ENCODE peak calls at places on chromosomes 11 and 22, in five cellular contexts. One of them, this sample, is unnamed.
A peak's percentile ranks its signal among the peaks of the same experiment; 100 is the strongest.

GRCh38 chr11:57618438-57618837 is 21.0 kb downstream of the SERPING1 start:
- DNase-seq in right atrium auricular region: no peak
- DNase-seq in psoas muscle: no peak
- DNase-seq in coronary artery: no peak
- DNase-seq in PC-3: no peak
- DNase-seq in this sample: no peak

GRCh38 chr22:29606320-29606719 is 2.9 kb downstream of the NF2 start:
- DNase-seq in right atrium auricular region: no peak
- DNase-seq in psoas muscle: no peak
- DNase-seq in coronary artery: no peak
- DNase-seq in PC-3: no peak
- DNase-seq in this sample: no peak

GRCh38 chr11:77823775-77824174 is 2.8 kb downstream of the AAMDC start:
- DNase-seq in right atrium auricular region: no peak
- DNase-seq in psoas muscle: no peak
- DNase-seq in coronary artery: no peak
- DNase-seq in PC-3: no peak
- DNase-seq in this sample: no peak

GRCh38 chr11:69640995-69641581 is at the start of gene CCND1:
- DNase-seq in right atrium auricular region: peak; percentile 73
- DNase-seq in psoas muscle: peak; percentile 63
- DNase-seq in coronary artery: peak; percentile 84
- DNase-seq in PC-3: peak; percentile 95
- DNase-seq in this sample: peak; percentile 91

GRCh38 chr11:67583319-67584204 is at the start of gene GSTP1:
- DNase-seq in right atrium auricular region: peak; percentile 93
- DNase-seq in psoas muscle: peak; percentile 93
- DNase-seq in coronary artery: peak; percentile 94
- DNase-seq in PC-3: peak; percentile 83
- DNase-seq in this sample: peak; percentile 58

GRCh38 chr11:20172721-20173447 is 12.6 kb upstream of the DBX1 start:
- DNase-seq in right atrium auricular region: no peak
- DNase-seq in psoas muscle: no peak
- DNase-seq in coronary artery: no peak
- DNase-seq in PC-3: no peak
- DNase-seq in this sample: no peak

GRCh38 chr11:31809857-31810778 is 1.0 kb downstream of the PAX6 start:
- DNase-seq in right atrium auricular region: peak; percentile 36
- DNase-seq in psoas muscle: no peak
- DNase-seq in coronary artery: no peak
- DNase-seq in PC-3: peak; percentile 43
- DNase-seq in this sample: no peak

GRCh38 chr11:44409558-44410236 is 99.8 kb upstream of the ALX4 start:
- DNase-seq in right atrium auricular region: no peak
- DNase-seq in psoas muscle: no peak
- DNase-seq in coronary artery: peak; percentile 31
- DNase-seq in PC-3: no peak
- DNase-seq in this sample: no peak

GRCh38 chr11:25855916-25856315 is 476.0 kb upstream of the ANO3 start:
- DNase-seq in right atrium auricular region: no peak
- DNase-seq in psoas muscle: no peak
- DNase-seq in coronary artery: no peak
- DNase-seq in PC-3: no peak
- DNase-seq in this sample: no peak

GRCh38 chr11:69387409-69387885 is 93.5 kb downstream of the MYEOV start:
- DNase-seq in right atrium auricular region: no peak
- DNase-seq in psoas muscle: no peak
- DNase-seq in coronary artery: peak; percentile 28
- DNase-seq in PC-3: peak; percentile 18
- DNase-seq in this sample: no peak

GRCh38 chr11:78659326-78660319 is 85.0 kb upstream of the NARS2 start:
- DNase-seq in right atrium auricular region: peak; percentile 36
- DNase-seq in psoas muscle: no peak
- DNase-seq in coronary artery: peak; percentile 53
- DNase-seq in PC-3: no peak
- DNase-seq in this sample: no peak

GRCh38 chr11:64869571-64870175 is 8.7 kb downstream of the EHD1 start:
- DNase-seq in right atrium auricular region: no peak
- DNase-seq in psoas muscle: no peak
- DNase-seq in coronary artery: no peak
- DNase-seq in PC-3: no peak
- DNase-seq in this sample: no peak

GRCh38 chr22:36405671-36406070 is 17.9 kb upstream of the MYH9 start:
- DNase-seq in right atrium auricular region: no peak
- DNase-seq in psoas muscle: peak; percentile 32
- DNase-seq in coronary artery: no peak
- DNase-seq in PC-3: peak; percentile 37
- DNase-seq in this sample: no peak

GRCh38 chr11:76512851-76513653 is 68.2 kb downstream of the EMSY start:
- DNase-seq in right atrium auricular region: no peak
- DNase-seq in psoas muscle: no peak
- DNase-seq in coronary artery: no peak
- DNase-seq in PC-3: peak; percentile 42
- DNase-seq in this sample: peak; percentile 11

GRCh38 chr11:5690216-5690615 is 626 bp downstream of the TRIM22 start:
- DNase-seq in right atrium auricular region: no peak
- DNase-seq in psoas muscle: no peak
- DNase-seq in coronary artery: no peak
- DNase-seq in PC-3: no peak
- DNase-seq in this sample: no peak

GRCh38 chr22:48240165-48240934 is 1477.9 kb downstream of the TBC1D22A start:
- DNase-seq in right atrium auricular region: peak; percentile 32
- DNase-seq in psoas muscle: no peak
- DNase-seq in coronary artery: peak; percentile 41
- DNase-seq in PC-3: no peak
- DNase-seq in this sample: no peak

GRCh38 chr11:85444479-85444878 is 182.7 kb downstream of the DLG2 start:
- DNase-seq in right atrium auricular region: no peak
- DNase-seq in psoas muscle: no peak
- DNase-seq in coronary artery: no peak
- DNase-seq in PC-3: no peak
- DNase-seq in this sample: no peak

GRCh38 chr22:40023226-40023925 is 28.6 kb downstream of the FAM83F start:
- DNase-seq in right atrium auricular region: no peak
- DNase-seq in psoas muscle: no peak
- DNase-seq in coronary artery: no peak
- DNase-seq in PC-3: no peak
- DNase-seq in this sample: no peak

GRCh38 chr11:123122852-123123251 is 60.9 kb upstream of the HSPA8 start:
- DNase-seq in right atrium auricular region: no peak
- DNase-seq in psoas muscle: no peak
- DNase-seq in coronary artery: no peak
- DNase-seq in PC-3: no peak
- DNase-seq in this sample: no peak

GRCh38 chr11:67267188-67268035 is 1.1 kb downstream of the GRK2 start:
- DNase-seq in right atrium auricular region: no peak
- DNase-seq in psoas muscle: no peak
- DNase-seq in coronary artery: peak; percentile 75
- DNase-seq in PC-3: peak; percentile 84
- DNase-seq in this sample: no peak

GRCh38 chr11:117189191-117189940 is 9.8 kb upstream of the TAGLN start:
- DNase-seq in right atrium auricular region: no peak
- DNase-seq in psoas muscle: no peak
- DNase-seq in coronary artery: peak; percentile 64
- DNase-seq in PC-3: no peak
- DNase-seq in this sample: no peak

GRCh38 chr11:57424802-57425564 is 1.9 kb downstream of the SLC43A3 start:
- DNase-seq in right atrium auricular region: peak; percentile 94
- DNase-seq in psoas muscle: peak; percentile 80
- DNase-seq in coronary artery: peak; percentile 87
- DNase-seq in PC-3: peak; percentile 71
- DNase-seq in this sample: peak; percentile 72

GRCh38 chr11:131690362-131690761 is 319.9 kb downstream of the NTM start:
- DNase-seq in right atrium auricular region: no peak
- DNase-seq in psoas muscle: no peak
- DNase-seq in coronary artery: no peak
- DNase-seq in PC-3: no peak
- DNase-seq in this sample: no peak
- TF ChIP-seq CTCF in right atrium auricular region: no peak
- TF ChIP-seq CTCF in psoas muscle: no peak
- TF ChIP-seq CTCF in coronary artery: no peak
- TF ChIP-seq CTCF in PC-3: no peak
- TF ChIP-seq CTCF in this sample: no peak

GRCh38 chr11:100791103-100791502 is 104.0 kb downstream of the ARHGAP42 start:
- DNase-seq in right atrium auricular region: no peak
- DNase-seq in psoas muscle: no peak
- DNase-seq in coronary artery: no peak
- DNase-seq in PC-3: no peak
- DNase-seq in this sample: no peak
- H3K4me3 ChIP-seq in right atrium auricular region: no peak overlapping the region
- H3K4me3 ChIP-seq in psoas muscle: no peak overlapping the region
- H3K4me3 ChIP-seq in coronary artery: no peak overlapping the region
- H3K4me3 ChIP-seq in PC-3: no peak overlapping the region
- H3K4me3 ChIP-seq in this sample: no peak overlapping the region

GRCh38 chr11:8263769-8264410 is at the start of gene LMO1:
- DNase-seq in right atrium auricular region: peak; percentile 70
- DNase-seq in psoas muscle: peak; percentile 83
- DNase-seq in coronary artery: no peak
- DNase-seq in PC-3: peak; percentile 80
- DNase-seq in this sample: peak; percentile 45

GRCh38 chr11:8266246-8267241 is 2.9 kb upstream of the LMO1 start:
- DNase-seq in right atrium auricular region: no peak
- DNase-seq in psoas muscle: no peak
- DNase-seq in coronary artery: no peak
- DNase-seq in PC-3: no peak
- DNase-seq in this sample: no peak

GRCh38 chr11:8267280-8267679 is 3.6 kb upstream of the LMO1 start:
- DNase-seq in right atrium auricular region: no peak
- DNase-seq in psoas muscle: no peak
- DNase-seq in coronary artery: no peak
- DNase-seq in PC-3: no peak
- DNase-seq in this sample: no peak

GRCh38 chr11:8267831-8268529 is 4.3 kb upstream of the LMO1 start:
- DNase-seq in right atrium auricular region: no peak
- DNase-seq in psoas muscle: no peak
- DNase-seq in coronary artery: no peak
- DNase-seq in PC-3: no peak
- DNase-seq in this sample: no peak

GRCh38 chr11:8265681-8266241 is 2.1 kb upstream of the LMO1 start:
- DNase-seq in right atrium auricular region: no peak
- DNase-seq in psoas muscle: no peak
- DNase-seq in coronary artery: no peak
- DNase-seq in PC-3: no peak
- DNase-seq in this sample: no peak
- TF ChIP-seq CTCF in right atrium auricular region: no peak
- TF ChIP-seq CTCF in psoas muscle: no peak
- TF ChIP-seq CTCF in coronary artery: no peak
- TF ChIP-seq CTCF in PC-3: peak; percentile 18
- TF ChIP-seq CTCF in this sample: no peak

DNA sequence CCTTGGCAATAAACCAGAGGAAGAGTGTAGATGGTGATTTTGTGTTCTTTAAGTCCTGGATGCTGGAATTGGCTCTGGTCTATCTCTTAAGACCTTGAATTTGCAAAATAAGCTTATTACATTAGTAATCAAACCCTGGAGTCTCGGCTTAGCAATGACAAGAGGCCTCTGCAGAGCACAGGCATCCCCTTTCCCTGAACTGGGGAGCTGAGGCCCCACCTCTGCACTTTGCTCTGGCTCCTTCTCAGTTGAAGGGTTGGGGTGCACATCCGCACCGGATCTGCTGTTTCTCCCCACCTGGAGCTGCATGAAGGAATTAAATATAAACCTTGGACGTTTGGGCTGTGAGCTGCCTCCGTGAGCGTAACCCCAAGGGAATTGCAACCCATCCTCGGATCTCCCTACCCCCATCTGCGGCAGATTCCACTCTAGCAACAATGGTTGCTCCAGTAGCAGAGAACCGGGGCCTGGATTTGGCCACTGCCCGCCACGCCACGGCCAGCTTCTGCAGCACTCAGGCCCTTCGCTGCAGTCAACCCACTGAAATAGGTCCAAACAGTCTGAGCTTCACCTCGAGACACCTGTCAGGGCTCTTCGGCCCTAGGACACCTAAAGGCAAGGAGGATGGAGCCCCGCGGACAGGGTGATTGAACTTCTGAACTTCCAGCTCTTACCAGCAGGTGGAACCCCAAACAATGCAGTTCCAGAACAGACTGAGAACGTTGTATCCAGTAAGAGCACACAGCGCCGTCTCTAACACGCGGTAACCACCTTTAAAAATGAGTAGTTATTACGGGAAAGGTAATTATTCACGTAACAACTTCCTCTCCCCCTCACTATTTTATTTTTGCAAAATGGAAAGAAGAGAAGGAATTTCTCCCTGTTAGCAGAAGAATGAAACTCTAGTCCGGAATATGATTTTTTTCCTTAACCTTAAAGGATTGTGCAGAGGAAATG is 54.8 kb upstream of the CAPRIN1 start:
- DNase-seq in right atrium auricular region: peak; percentile 70
- DNase-seq in psoas muscle: peak; percentile 50
- DNase-seq in coronary artery: no peak
- DNase-seq in PC-3: peak; percentile 86
- DNase-seq in this sample: peak; percentile 52
- H3K4me3 ChIP-seq in right atrium auricular region: no peak overlapping the region
- H3K4me3 ChIP-seq in psoas muscle: no peak overlapping the region
- H3K4me3 ChIP-seq in coronary artery: peak overlapping the region; percentile 12
- H3K4me3 ChIP-seq in PC-3: peak overlapping the region; percentile 56
- H3K4me3 ChIP-seq in this sample: no peak overlapping the region